ENCODE peak calls at places on chromosomes 11 and 22, in four cellular contexts. Q is mesothelial cell of epicardium, J is GM12892, T is choroid plexus epithelial cell. W is an unnamed sample.

GRCh38 chr11:31690041-31690440 is 121.1 kb downstream of the PAX6 start:
- DNase-seq in Q (no peak), J (no peak), T (peak; percentile 36), W (peak; percentile 24)

GRCh38 chr22:43850529-43850928 is 11.8 kb downstream of the SULT4A1 start:
- DNase-seq in Q (no peak), J (no peak), T (no peak), W (no peak)

GRCh38 chr11:19466314-19466713 is 225.6 kb upstream of the E2F8 start:
- DNase-seq in Q (no peak), J (no peak), T (no peak), W (no peak)

GRCh38 chr11:65894034-65894591 is 3.6 kb downstream of the CCDC85B start:
- DNase-seq in Q (no peak), J (no peak), T (no peak), W (no peak)

GRCh38 chr11:23226331-23226909 is 366.1 kb upstream of the CCDC179 start:
- DNase-seq in Q (no peak), J (no peak), T (peak; percentile 25), W (peak; percentile 77)

GRCh38 chr11:119055901-119056300 is 1.1 kb downstream of the HYOU1 start:
- DNase-seq in Q (no peak), J (no peak), T (peak; percentile 50), W (peak; percentile 37)

GRCh38 chr11:8068605-8069221 is 12.3 kb upstream of the TUB start:
- DNase-seq in Q (no peak), J (no peak), T (peak; percentile 90), W (peak; percentile 91)

GRCh38 chr22:17896552-17896951 is 122.3 kb upstream of the BID start:
- DNase-seq in Q (no peak), J (no peak), T (peak; percentile 26), W (peak; percentile 27)

GRCh38 chr22:26226538-26227297 is 57.5 kb downstream of the SEZ6L start:
- DNase-seq in Q (no peak), J (no peak), T (no peak), W (no peak)

GRCh38 chr11:34857463-34857862 is 58.7 kb downstream of the APIP start:
- DNase-seq in Q (no peak), J (no peak), T (no peak), W (no peak)

GRCh38 chr11:94788396-94788795 is 20.2 kb downstream of the AMOTL1 start:
- DNase-seq in Q (no peak), J (no peak), T (no peak), W (no peak)

GRCh38 chr11:130653838-130654601 is 205.6 kb downstream of the ADAMTS15 start:
- DNase-seq in Q (no peak), J (no peak), T (peak; percentile 59), W (peak; percentile 40)

GRCh38 chr22:21051145-21051835 is 5.5 kb downstream of the LRRC74B start:
- DNase-seq in Q (no peak), J (no peak), T (no peak), W (no peak)

GRCh38 chr22:39204216-39204615 is 40.6 kb downstream of the PDGFB start:
- DNase-seq in Q (no peak), J (no peak), T (no peak), W (no peak)

GRCh38 chr11:74641905-74642304 is 49.5 kb downstream of the POLD3 start:
- DNase-seq in Q (no peak), J (no peak), T (peak; percentile 19), W (no peak)

GRCh38 chr11:117070016-117070415 is 28.2 kb downstream of the SIK3 start:
- DNase-seq in Q (no peak), J (no peak), T (no peak), W (peak; percentile 24)

GRCh38 chr11:2559527-2560311 is 114.9 kb downstream of the KCNQ1 start:
- DNase-seq in Q (peak; percentile 10), J (no peak), T (no peak), W (no peak)

GRCh38 chr11:113261709-113262475 is 52.5 kb upstream of the TTC12 start:
- DNase-seq in Q (no peak), J (no peak), T (peak; percentile 39), W (peak; percentile 11)

GRCh38 chr11:33598426-33599069 is 102.1 kb downstream of the C11orf91 start:
- DNase-seq in Q (no peak), J (no peak), T (no peak), W (no peak)

GRCh38 chr11:117799634-117800033 is 2.6 kb upstream of the DSCAML1 start:
- DNase-seq in Q (no peak), J (no peak), T (no peak), W (no peak)

GRCh38 chr22:48098936-48099245 is 1336.4 kb downstream of the TBC1D22A start:
- DNase-seq in Q (peak; percentile 0), J (peak; percentile 41), T (no peak), W (no peak)

GRCh38 chr11:57097149-57097548 is 84.6 kb upstream of the LRRC55 start:
- DNase-seq in Q (no peak), J (no peak), T (no peak), W (no peak)

GRCh38 chr11:120017582-120017981 is 120.3 kb downstream of the TRIM29 start:
- DNase-seq in Q (no peak), J (no peak), T (no peak), W (no peak)

GRCh38 chr22:17083811-17084540 is 824 bp upstream of the IL17RA start:
- DNase-seq in Q (no peak), J (no peak), T (no peak), W (no peak)

GRCh38 chr22:46657996-46658947 is 38.1 kb downstream of the GRAMD4 start:
- DNase-seq in Q (no peak), J (no peak), T (no peak), W (no peak)

GRCh38 chr11:94767701-94768601 is at the start of gene AMOTL1:
- DNase-seq in Q (peak; percentile 65), J (no peak), T (peak; percentile 86), W (peak; percentile 76)

GRCh38 chr11:134784525-134784924 is 372.5 kb upstream of the B3GAT1 start:
- DNase-seq in Q (no peak), J (no peak), T (no peak), W (no peak)

GRCh38 chr11:6387811-6388599 is 2.3 kb upstream of the SMPD1 start:
- DNase-seq in Q (no peak), J (no peak), T (peak; percentile 60), W (peak; percentile 51)

GRCh38 chr11:83007909-83008580 is 63.7 kb downstream of the RAB30 start:
- DNase-seq in Q (no peak), J (no peak), T (peak; percentile 39), W (peak; percentile 24)

GRCh38 chr11:65502274-65502851 is 3.5 kb downstream of the MALAT1 start:
- DNase-seq in Q (no peak), J (no peak), T (peak; percentile 72), W (peak; percentile 61)

GRCh38 chr22:50162391-50162956 is 8.1 kb upstream of the PANX2 start:
- DNase-seq in Q (no peak), J (no peak), T (no peak), W (no peak)

GRCh38 chr11:7170431-7170830 is 81.3 kb upstream of the SYT9 start:
- DNase-seq in Q (no peak), J (no peak), T (no peak), W (no peak)

GRCh38 chr11:43582837-43583462 is 97.6 kb upstream of the HSD17B12 start:
- DNase-seq in Q (no peak), J (no peak), T (no peak), W (no peak)

GRCh38 chr11:63880031-63880841 is 36.7 kb downstream of the RCOR2 start:
- DNase-seq in Q (no peak), J (no peak), T (peak; percentile 65), W (peak; percentile 82)

GRCh38 chr22:44582016-44582415 is 84.0 kb upstream of the RTL6 start:
- DNase-seq in Q (peak; percentile 12), J (no peak), T (no peak), W (no peak)

GRCh38 chr11:126061707-126062678 is 673 bp downstream of the CDON start:
- DNase-seq in Q (peak; percentile 37), J (no peak), T (peak; percentile 28), W (peak; percentile 5)

GRCh38 chr22:37103151-37103550 is 6.4 kb downstream of the TMPRSS6 start:
- DNase-seq in Q (no peak), J (no peak), T (no peak), W (no peak)

GRCh38 chr11:120214581-120214980 is 3.7 kb downstream of the OAF start:
- DNase-seq in Q (no peak), J (no peak), T (no peak), W (no peak)

GRCh38 chr11:102172127-102172848 is 62.0 kb downstream of the YAP1 start:
- DNase-seq in Q (no peak), J (no peak), T (peak; percentile 71), W (peak; percentile 54)